ENCODE peak calls at places on chromosomes 11 and 22, in five cellular contexts. One of them, this sample, is unnamed.

GRCh38 chr22:20588843-20589581 is 81.6 kb downstream of the MED15 start:
- DNase-seq in H1: no peak
- DNase-seq in H7: no peak
- DNase-seq in activated gamma-delta T cell treated with Interleukin-2 at 50 U/mL for 16 hours: no peak
- DNase-seq in Caco-2: no peak
- DNase-seq in this sample: no peak

GRCh38 chr11:11148104-11148509 is 204.9 kb downstream of the CSNK2A3 start:
- DNase-seq in activated gamma-delta T cell treated with Interleukin-2 at 50 U/mL for 16 hours: no peak
- DNase-seq in Caco-2: peak; percentile 72
- DNase-seq in H1: peak; percentile 73
- DNase-seq in H7: peak; percentile 69
- DNase-seq in this sample: no peak

GRCh38 chr11:114307524-114308203 is 11.5 kb downstream of the NNMT start:
- DNase-seq in activated gamma-delta T cell treated with Interleukin-2 at 50 U/mL for 16 hours: no peak
- DNase-seq in H7: no peak
- DNase-seq in H1: no peak
- DNase-seq in Caco-2: no peak
- DNase-seq in this sample: no peak

GRCh38 chr11:94418123-94418770 is 17.0 kb upstream of the GPR83 start:
- DNase-seq in activated gamma-delta T cell treated with Interleukin-2 at 50 U/mL for 16 hours: no peak
- DNase-seq in H7: no peak
- DNase-seq in Caco-2: no peak
- DNase-seq in H1: no peak
- DNase-seq in this sample: no peak

GRCh38 chr11:299951-300735 is 817 bp upstream of the IFITM5 start:
- DNase-seq in H7: peak; percentile 92
- DNase-seq in Caco-2: no peak
- DNase-seq in H1: no peak
- DNase-seq in activated gamma-delta T cell treated with Interleukin-2 at 50 U/mL for 16 hours: no peak
- DNase-seq in this sample: no peak

GRCh38 chr22:50739894-50740293 is 1.9 kb downstream of the ACR start:
- DNase-seq in H7: no peak
- DNase-seq in H1: no peak
- DNase-seq in Caco-2: no peak
- DNase-seq in activated gamma-delta T cell treated with Interleukin-2 at 50 U/mL for 16 hours: peak; percentile 2
- DNase-seq in this sample: no peak

GRCh38 chr22:43319661-43320486 is 23.3 kb downstream of the SCUBE1 start:
- DNase-seq in H1: no peak
- DNase-seq in Caco-2: no peak
- DNase-seq in H7: no peak
- DNase-seq in activated gamma-delta T cell treated with Interleukin-2 at 50 U/mL for 16 hours: no peak
- DNase-seq in this sample: no peak

GRCh38 chr22:22770280-22770871 is 117.2 kb upstream of the IGLL5 start:
- DNase-seq in activated gamma-delta T cell treated with Interleukin-2 at 50 U/mL for 16 hours: peak; percentile 46
- DNase-seq in H7: peak; percentile 77
- DNase-seq in H1: no peak
- DNase-seq in Caco-2: peak; percentile 81
- DNase-seq in this sample: peak; percentile 56

GRCh38 chr11:124920870-124921609 is 2.0 kb downstream of the HEPN1 start:
- DNase-seq in Caco-2: no peak
- DNase-seq in H7: peak; percentile 90
- DNase-seq in H1: no peak
- DNase-seq in activated gamma-delta T cell treated with Interleukin-2 at 50 U/mL for 16 hours: peak; percentile 78
- DNase-seq in this sample: peak; percentile 89

GRCh38 chr11:129317564-129317963 is 58.1 kb upstream of the BARX2 start:
- DNase-seq in H7: no peak
- DNase-seq in Caco-2: peak; percentile 58
- DNase-seq in activated gamma-delta T cell treated with Interleukin-2 at 50 U/mL for 16 hours: no peak
- DNase-seq in H1: no peak
- DNase-seq in this sample: no peak

GRCh38 chr11:133507185-133507584 is 25.1 kb downstream of the OPCML start:
- DNase-seq in activated gamma-delta T cell treated with Interleukin-2 at 50 U/mL for 16 hours: no peak
- DNase-seq in H1: no peak
- DNase-seq in H7: no peak
- DNase-seq in Caco-2: no peak
- DNase-seq in this sample: no peak

GRCh38 chr11:59616396-59616982 is 915 bp upstream of the OSBP start:
- DNase-seq in Caco-2: no peak
- DNase-seq in activated gamma-delta T cell treated with Interleukin-2 at 50 U/mL for 16 hours: no peak
- DNase-seq in H1: no peak
- DNase-seq in H7: no peak
- DNase-seq in this sample: no peak

GRCh38 chr22:48337957-48338792 is 1489.5 kb downstream of the BRD1 start:
- DNase-seq in activated gamma-delta T cell treated with Interleukin-2 at 50 U/mL for 16 hours: no peak
- DNase-seq in Caco-2: no peak
- DNase-seq in H1: no peak
- DNase-seq in H7: peak; percentile 52
- DNase-seq in this sample: no peak

GRCh38 chr11:35714882-35715612 is 52.5 kb downstream of the TRIM44 start:
- DNase-seq in H1: no peak
- DNase-seq in Caco-2: no peak
- DNase-seq in H7: no peak
- DNase-seq in activated gamma-delta T cell treated with Interleukin-2 at 50 U/mL for 16 hours: no peak
- DNase-seq in this sample: peak; percentile 35

GRCh38 chr11:17651681-17652080 is 67.7 kb upstream of the MYOD1 start:
- DNase-seq in H1: no peak
- DNase-seq in Caco-2: no peak
- DNase-seq in activated gamma-delta T cell treated with Interleukin-2 at 50 U/mL for 16 hours: no peak
- DNase-seq in H7: peak; percentile 41
- DNase-seq in this sample: no peak